ENCODE peak calls at places on chromosomes 1 and 21, in seven cellular contexts. E is HT1080, O is NCI-H1417, Y is GM20000, B is IMR-90, S is GM04503, G is iPS-NIHi11. P is an unnamed sample.
A peak's percentile ranks its signal among the peaks of the same experiment; 100 is the strongest.

GRCh38 chr1:224433041-224433670 is 1.4 kb downstream of the WDR26 start:
- DNase-seq in B (no peak), G (no peak), Y (peak; percentile 14), E (no peak), O (no peak), S (no peak), P (peak; percentile 48)

GRCh38 chr1:214029796-214030195 is 42.0 kb downstream of the PROX1 start:
- DNase-seq in Y (no peak), B (no peak), S (no peak), E (no peak), O (no peak), G (no peak), P (no peak)

GRCh38 chr1:154502742-154503111 is 515 bp upstream of the SHE start:
- DNase-seq in S (no peak), Y (no peak), O (no peak), E (no peak), B (no peak), G (peak; percentile 79), P (no peak)

GRCh38 chr1:225413708-225414375 is 14.0 kb downstream of the LBR start:
- DNase-seq in B (no peak), S (no peak), G (no peak), Y (no peak), E (no peak), O (no peak), P (no peak)

GRCh38 chr21:15094706-15095105 is 29.9 kb upstream of the NRIP1 start:
- DNase-seq in B (no peak), Y (no peak), E (no peak), G (no peak), S (no peak), O (no peak), P (no peak)

GRCh38 chr1:67441183-67441582 is 11.0 kb upstream of the SERBP1 start:
- DNase-seq in B (peak; percentile 61), S (no peak), E (no peak), O (peak; percentile 17), G (no peak), Y (no peak), P (no peak)

GRCh38 chr1:30756545-30757195 is 904 bp downstream of the LAPTM5 start:
- DNase-seq in E (peak; percentile 97), Y (no peak), B (peak; percentile 82), O (no peak), G (no peak), S (peak; percentile 73), P (peak; percentile 84)

GRCh38 chr21:18370292-18370691 is 33.3 kb downstream of the TMPRSS15 start:
- DNase-seq in B (no peak), Y (no peak), O (no peak), G (no peak), E (no peak), S (no peak), P (no peak)

GRCh38 chr1:203663294-203663693 is 36.7 kb downstream of the ATP2B4 start:
- DNase-seq in Y (no peak), G (no peak), E (peak; percentile 99), B (peak; percentile 98), O (no peak), S (peak; percentile 88), P (no peak)

GRCh38 chr21:33699277-33699676 is 57.0 kb downstream of the ITSN1 start:
- DNase-seq in G (no peak), O (no peak), S (no peak), Y (no peak), E (no peak), B (no peak), P (no peak)

GRCh38 chr1:150516050-150516591 is 569 bp downstream of the FALEC start:
- DNase-seq in S (no peak), G (no peak), E (peak; percentile 30), Y (no peak), B (no peak), O (peak; percentile 74), P (peak; percentile 51)

P was measured in Karpas-422.